ENCODE peak calls at places on chromosome 11, in eight cellular contexts. U, X, Y, I, D, Z, P and E are unnamed samples. For H3K27me3, the result is how much of the 10 kb centered on the place peaks cover.

GRCh38 chr11:64419818-64420485 is 61.0 kb downstream of the RPS6KA4 start:
- DNase-seq in U (peak), X (no peak), Y (no peak), I (no peak), D (peak), Z (no peak), P (no peak), E (no peak)

GRCh38 chr11:47524200-47524874 is 28.6 kb downstream of the CELF1 start:
- DNase-seq in U (no peak), X (peak), Y (no peak), I (peak), D (no peak), Z (no peak), P (no peak), E (no peak)

GRCh38 chr11:14270690-14271542 is 88.1 kb downstream of the RRAS2 start:
- DNase-seq in U (no peak), X (no peak), Y (no peak), I (no peak), D (no peak), Z (no peak), P (no peak), E (no peak)

GRCh38 chr11:65208785-65209710 is 27.3 kb downstream of the CAPN1 start:
- DNase-seq in U (no peak), X (peak), Y (no peak), I (no peak), D (no peak), Z (no peak), P (no peak), E (no peak)

GRCh38 chr11:125207866-125208425 is 43.4 kb downstream of the PKNOX2 start:
- DNase-seq in U (peak), X (no peak), Y (no peak), I (no peak), D (peak), Z (no peak), P (no peak), E (no peak)

GRCh38 chr11:32610926-32611325 is 27.3 kb downstream of the EIF3M start:
- DNase-seq in U (no peak), X (no peak), Y (no peak), I (no peak), D (no peak), Z (no peak), P (no peak), E (no peak)

GRCh38 chr11:72705442-72706365 is 31.5 kb upstream of the PDE2A start:
- DNase-seq in U (no peak), X (no peak), Y (peak), I (no peak), D (no peak), Z (no peak), P (no peak), E (no peak)

GRCh38 chr11:9362393-9362863 is 22.0 kb upstream of the IPO7 start:
- DNase-seq in U (no peak), X (no peak), Y (no peak), I (peak), D (no peak), Z (no peak), P (no peak), E (no peak)

GRCh38 chr11:6627762-6628241 is 8.6 kb upstream of the TPP1 start:
- DNase-seq in U (no peak), X (no peak), Y (no peak), I (no peak), D (no peak), Z (no peak), P (no peak), E (no peak)

GRCh38 chr11:80980221-80980620 is 1539.4 kb upstream of the TENM4 start:
- DNase-seq in U (peak), X (no peak), Y (no peak), I (no peak), D (peak), Z (no peak), P (no peak), E (no peak)

GRCh38 chr11:108592591-108593213 is 866 bp downstream of the EXPH5 start:
- DNase-seq in U (no peak), X (peak), Y (no peak), I (peak), D (peak), Z (no peak), P (peak), E (peak)

GRCh38 chr11:91783173-91783572 is 441.4 kb upstream of the FAT3 start:
- DNase-seq in U (no peak), X (no peak), Y (no peak), I (no peak), D (no peak), Z (no peak), P (no peak), E (no peak)

GRCh38 chr11:47409440-47410403 is 1.3 kb downstream of the SLC39A13 start:
- DNase-seq in U (no peak), X (no peak), Y (peak), I (peak), D (no peak), Z (no peak), P (no peak), E (peak)

GRCh38 chr11:84022221-84022620 is 736.1 kb upstream of the CCDC90B start:
- DNase-seq in U (no peak), X (no peak), Y (peak), I (no peak), D (peak), Z (no peak), P (peak), E (no peak)

GRCh38 chr11:5712507-5712906 is 22.9 kb downstream of the TRIM22 start:
- DNase-seq in U (no peak), X (no peak), Y (no peak), I (no peak), D (no peak), Z (no peak), P (no peak), E (no peak)

GRCh38 chr11:36311926-36312592 is 16.0 kb downstream of the PRR5L start:
- DNase-seq in U (no peak), X (no peak), Y (no peak), I (no peak), D (peak), Z (no peak), P (no peak), E (no peak)

GRCh38 chr11:59223611-59224010 is 10.9 kb upstream of the MPEG1 start:
- DNase-seq in U (no peak), X (no peak), Y (no peak), I (no peak), D (no peak), Z (no peak), P (no peak), E (no peak)

GRCh38 chr11:111064118-111064517 is 181.4 kb upstream of the POU2AF2 start:
- DNase-seq in U (peak), X (no peak), Y (no peak), I (no peak), D (peak), Z (no peak), P (no peak), E (no peak)

GRCh38 chr11:7056828-7057513 is 31.8 kb upstream of the RBMXL2 start:
- DNase-seq in U (no peak), X (no peak), Y (no peak), I (no peak), D (no peak), Z (no peak), P (no peak), E (no peak)

GRCh38 chr11:65640483-65641207 is 2.7 kb downstream of the SIPA1 start:
- DNase-seq in U (no peak), X (peak), Y (no peak), I (peak), D (no peak), Z (no peak), P (no peak), E (peak)

GRCh38 chr11:120210651-120211521 is at the start of gene OAF:
- DNase-seq in U (peak), X (peak), Y (peak), I (peak), D (peak), Z (peak), P (peak), E (peak)

GRCh38 chr11:22471405-22471804 is 133.2 kb downstream of the SLC17A6 start:
- DNase-seq in U (no peak), X (no peak), Y (no peak), I (no peak), D (no peak), Z (no peak), P (no peak), E (no peak)

GRCh38 chr11:43664295-43664694 is 16.2 kb upstream of the HSD17B12 start:
- DNase-seq in U (no peak), X (no peak), Y (no peak), I (no peak), D (no peak), Z (no peak), P (no peak), E (no peak)

GRCh38 chr11:15673408-15673811 is 558.7 kb downstream of the INSC start:
- DNase-seq in U (no peak), X (no peak), Y (no peak), I (no peak), D (peak), Z (no peak), P (no peak), E (no peak)

GRCh38 chr11:62472063-62472884 is 53.4 kb downstream of the SCGB1A1 start:
- DNase-seq in U (no peak), X (no peak), Y (no peak), I (no peak), D (peak), Z (no peak), P (no peak), E (no peak)

GRCh38 chr11:33915521-33915920 is 23.6 kb upstream of the LMO2 start:
- DNase-seq in U (no peak), X (no peak), Y (no peak), I (no peak), D (no peak), Z (no peak), P (no peak), E (no peak)

GRCh38 chr11:31802990-31803812 is 7.9 kb downstream of the PAX6 start:
- DNase-seq in U (no peak), X (no peak), Y (peak), I (peak), D (peak), Z (no peak), P (no peak), E (no peak)

GRCh38 chr11:31790649-31791048 is 20.5 kb downstream of the PAX6 start:
- DNase-seq in U (no peak), X (no peak), Y (no peak), I (no peak), D (no peak), Z (no peak), P (no peak), E (no peak)

GRCh38 chr11:63670738-63671321 is 346 bp downstream of the ATL3 start:
- DNase-seq in U (no peak), X (peak), Y (peak), I (peak), D (peak), Z (peak), P (no peak), E (peak)

GRCh38 chr11:69697489-69697843 is 6.4 kb downstream of the FGF19 start:
- DNase-seq in U (no peak), X (no peak), Y (no peak), I (no peak), D (no peak), Z (no peak), P (no peak), E (no peak)

GRCh38 chr11:26578998-26579635 is 7.1 kb upstream of the MUC15 start:
- DNase-seq in U (no peak), X (no peak), Y (no peak), I (no peak), D (peak), Z (no peak), P (no peak), E (no peak)

GRCh38 chr11:129947474-129947873 is 52.1 kb upstream of the NFRKB start:
- DNase-seq in U (no peak), X (no peak), Y (peak), I (no peak), D (no peak), Z (no peak), P (no peak), E (no peak)

GRCh38 chr11:35567737-35568465 is 42.5 kb upstream of the PAMR1 start:
- DNase-seq in U (no peak), X (no peak), Y (no peak), I (no peak), D (peak), Z (peak), P (no peak), E (no peak)

DNA sequence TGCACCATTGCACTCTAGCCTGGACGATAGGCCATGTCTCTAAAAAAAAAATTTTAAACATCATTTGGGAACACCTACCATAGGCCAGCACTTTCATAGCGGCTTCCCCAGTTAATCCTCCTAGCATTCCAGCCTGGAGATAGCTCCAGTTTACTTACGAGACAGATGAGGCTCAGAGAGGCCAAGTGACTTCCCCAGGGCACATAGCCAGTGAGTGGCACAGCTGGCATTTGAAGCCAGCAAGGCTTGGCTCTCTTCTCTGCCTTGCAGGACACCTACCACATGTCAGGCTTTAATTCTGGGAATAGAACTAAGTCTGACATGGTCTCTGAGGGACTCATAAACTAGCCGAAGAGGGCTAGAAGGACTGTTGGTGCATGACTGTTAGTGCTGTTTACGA is 4.9 kb upstream of the TAGLN start:
- DNase-seq in U (no peak), X (no peak), Y (no peak), I (no peak), D (no peak), Z (no peak), P (no peak), E (no peak)
- H3K27me3 ChIP-seq in U (under half), X (under half), Y (under half), I (under half), D (under half), Z (under half), P (under half), E (under half)

GRCh38 chr11:132994038-132994502 is 538.2 kb downstream of the OPCML start:
- DNase-seq in U (no peak), X (no peak), Y (peak), I (no peak), D (peak), Z (no peak), P (no peak), E (no peak)
- H3K27ac ChIP-seq in U (no peak), X (no peak), Y (no peak), I (no peak), D (no peak), Z (no peak), P (no peak), E (no peak)

GRCh38 chr11:27722117-27722844 is 22.0 kb upstream of the BDNF start:
- DNase-seq in U (peak), X (no peak), Y (peak), I (no peak), D (peak), Z (no peak), P (peak), E (no peak)
- H3K27me3 ChIP-seq in U (under half), X (half or more), Y (half or more), I (half or more), D (under half), Z (half or more), P (half or more), E (under half)

GRCh38 chr11:95283146-95283545 is 52.1 kb upstream of the SESN3 start:
- DNase-seq in U (no peak), X (no peak), Y (no peak), I (no peak), D (no peak), Z (no peak), P (no peak), E (no peak)

GRCh38 chr11:95277868-95278267 is 46.9 kb upstream of the SESN3 start:
- DNase-seq in U (no peak), X (no peak), Y (no peak), I (no peak), D (no peak), Z (no peak), P (no peak), E (no peak)

GRCh38 chr11:95283653-95284052 is 52.7 kb upstream of the SESN3 start:
- DNase-seq in U (no peak), X (no peak), Y (no peak), I (no peak), D (peak), Z (no peak), P (no peak), E (no peak)

GRCh38 chr11:95282337-95282751 is 51.3 kb upstream of the SESN3 start:
- DNase-seq in U (no peak), X (no peak), Y (peak), I (no peak), D (no peak), Z (no peak), P (no peak), E (peak)

GRCh38 chr11:95279921-95280861 is 49.2 kb upstream of the SESN3 start:
- DNase-seq in U (no peak), X (no peak), Y (no peak), I (no peak), D (peak), Z (peak), P (no peak), E (no peak)
- H3K27ac ChIP-seq in U (no peak), X (no peak), Y (no peak), I (no peak), D (no peak), Z (peak), P (no peak), E (peak)

DNA sequence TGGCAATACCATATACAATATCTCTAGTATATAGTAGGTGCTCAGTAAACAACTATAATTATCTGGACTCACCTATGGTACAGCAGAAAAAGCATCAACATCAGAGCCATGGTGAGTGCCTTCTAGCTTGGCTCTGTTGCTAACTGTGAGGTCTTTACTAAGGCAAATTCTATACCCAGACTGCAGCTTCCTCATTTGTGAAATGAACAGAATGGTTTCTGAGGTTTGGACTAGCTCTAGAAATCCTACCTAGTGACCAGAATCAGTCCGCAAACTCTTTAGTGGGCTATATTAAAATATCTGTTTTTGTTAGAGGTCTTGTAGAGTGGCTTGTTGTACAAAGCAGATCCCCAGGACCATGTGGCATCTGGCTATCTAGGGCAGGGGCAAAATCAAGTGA is 3.7 kb downstream of the MS4A1 start:
- DNase-seq in U (no peak), X (no peak), Y (no peak), I (no peak), D (no peak), Z (no peak), P (no peak), E (no peak)
- H3K27me3 ChIP-seq in U (under half), X (under half), Y (under half), I (under half), D (under half), Z (under half), P (under half), E (under half)

GRCh38 chr11:86164106-86164505 is 80.4 kb upstream of the EED start:
- DNase-seq in U (no peak), X (no peak), Y (no peak), I (no peak), D (no peak), Z (no peak), P (no peak), E (no peak)
- H3K27ac ChIP-seq in U (no peak), X (no peak), Y (no peak), I (no peak), D (no peak), Z (no peak), P (no peak), E (no peak)

DNA sequence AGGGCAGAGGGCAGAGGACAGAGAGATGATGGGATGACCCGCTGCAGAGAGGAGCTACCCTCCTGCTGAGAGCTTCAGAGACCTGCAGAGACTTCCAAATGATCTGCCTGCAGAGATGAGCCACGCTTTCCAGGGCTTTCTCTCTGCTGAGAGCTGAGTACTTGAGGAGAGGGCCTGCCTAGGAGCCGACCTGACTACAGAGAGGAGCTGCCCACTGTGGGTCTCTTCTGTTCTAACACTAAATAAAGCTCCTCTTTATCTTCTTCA is 45.9 kb upstream of the SC5D start:
- DNase-seq in U (no peak), X (no peak), Y (peak), I (no peak), D (no peak), Z (no peak), P (no peak), E (no peak)
- H3K27me3 ChIP-seq in U (under half), X (under half), Y (under half), I (under half), D (under half), Z (under half), P (under half), E (under half)

GRCh38 chr11:1827931-1828330 is 6.9 kb upstream of the SYT8 start:
- DNase-seq in U (no peak), X (no peak), Y (no peak), I (no peak), D (no peak), Z (no peak), P (no peak), E (peak)

GRCh38 chr11:1825039-1825740 is 9.6 kb upstream of the SYT8 start:
- DNase-seq in U (no peak), X (peak), Y (peak), I (no peak), D (no peak), Z (no peak), P (peak), E (peak)

GRCh38 chr11:1827095-1827797 is 7.5 kb upstream of the SYT8 start:
- DNase-seq in U (peak), X (peak), Y (no peak), I (no peak), D (peak), Z (peak), P (no peak), E (peak)

GRCh38 chr11:1825785-1826451 is 8.9 kb upstream of the SYT8 start:
- DNase-seq in U (no peak), X (no peak), Y (no peak), I (no peak), D (no peak), Z (no peak), P (no peak), E (peak)

GRCh38 chr11:1826552-1827094 is 8.2 kb upstream of the SYT8 start:
- DNase-seq in U (peak), X (peak), Y (no peak), I (no peak), D (peak), Z (peak), P (no peak), E (peak)
- H3K27ac ChIP-seq in U (peak), X (peak), Y (no peak), I (peak), D (peak), Z (peak), P (no peak), E (peak)

GRCh38 chr11:11411401-11411985 is 58.4 kb upstream of the CSNK2A3 start:
- DNase-seq in U (no peak), X (no peak), Y (no peak), I (no peak), D (no peak), Z (no peak), P (no peak), E (no peak)
- H3K27me3 ChIP-seq in U (under half), X (under half), Y (under half), I (under half), D (under half), Z (under half), P (under half), E (under half)